ENCODE peak calls at places on chromosomes 12 and 14, in five cellular contexts. U is AG09309, C is tibial artery, G is uterus, P is mammary epithelial cell. E is an unnamed sample.

GRCh38 chr12:20410746-20411145 is 42.4 kb downstream of the PDE3A start:
- DNase-seq in U (no peak), C (no peak), G (no peak), P (no peak), E (no peak)

GRCh38 chr14:63717704-63718103 is 10.2 kb downstream of the SGPP1 start:
- DNase-seq in U (no peak), C (no peak), G (no peak), P (peak), E (no peak)

GRCh38 chr12:904010-904414 is 45.5 kb downstream of the RAD52 start:
- DNase-seq in U (no peak), C (no peak), G (no peak), P (no peak), E (no peak)

GRCh38 chr14:101460521-101460920 is 100.8 kb upstream of the DIO3 start:
- DNase-seq in U (no peak), C (no peak), G (no peak), P (no peak), E (no peak)

GRCh38 chr12:94263011-94263786 is 114.8 kb downstream of the PLXNC1 start:
- DNase-seq in U (no peak), C (no peak), G (peak), P (no peak), E (no peak)

GRCh38 chr12:116559080-116559329 is 176 bp upstream of the MAP1LC3B2 start:
- DNase-seq in U (no peak), C (no peak), G (no peak), P (no peak), E (no peak)

GRCh38 chr12:49893753-49894752 is 9.6 kb downstream of the FAIM2 start:
- DNase-seq in U (no peak), C (no peak), G (no peak), P (peak), E (no peak)

GRCh38 chr14:63852271-63852816 is 460 bp upstream of the SYNE2 start:
- DNase-seq in U (no peak), C (no peak), G (no peak), P (no peak), E (no peak)

GRCh38 chr12:33830070-33830469 is 192.2 kb upstream of the ALG10 start:
- DNase-seq in U (no peak), C (no peak), G (no peak), P (peak), E (no peak)

GRCh38 chr12:95446511-95446910 is 27.4 kb upstream of the METAP2 start:
- DNase-seq in U (no peak), C (peak), G (peak), P (no peak), E (no peak)

GRCh38 chr12:65532744-65533143 is 254.3 kb downstream of the MSRB3 start:
- DNase-seq in U (peak), C (no peak), G (no peak), P (peak), E (peak)

GRCh38 chr14:65959563-65960024 is 526.6 kb upstream of the CCDC196 start:
- DNase-seq in U (no peak), C (no peak), G (no peak), P (no peak), E (no peak)
- TF ChIP-seq CTCF in U (no peak), C (no peak), G (no peak), P (no peak), E (no peak)

GRCh38 chr12:102478416-102479098 is 1.8 kb downstream of the IGF1 start:
- DNase-seq in U (no peak), C (no peak), G (no peak), P (peak), E (no peak)

GRCh38 chr12:102479099-102479887 is 1.1 kb downstream of the IGF1 start:
- DNase-seq in U (no peak), C (no peak), G (no peak), P (peak), E (no peak)

GRCh38 chr12:102481705-102482104 is 1.3 kb upstream of the IGF1 start:
- DNase-seq in U (no peak), C (no peak), G (no peak), P (no peak), E (no peak)

GRCh38 chr12:102479984-102480383 is 379 bp downstream of the IGF1 start:
- DNase-seq in U (no peak), C (no peak), G (no peak), P (no peak), E (no peak)

GRCh38 chr12:102480401-102480800 is at the start of gene IGF1:
- DNase-seq in U (no peak), C (no peak), G (no peak), P (no peak), E (peak)
- H3K4me3 ChIP-seq in U (no peak), C (peak), G (peak), P (no peak), E (no peak)

DNA sequence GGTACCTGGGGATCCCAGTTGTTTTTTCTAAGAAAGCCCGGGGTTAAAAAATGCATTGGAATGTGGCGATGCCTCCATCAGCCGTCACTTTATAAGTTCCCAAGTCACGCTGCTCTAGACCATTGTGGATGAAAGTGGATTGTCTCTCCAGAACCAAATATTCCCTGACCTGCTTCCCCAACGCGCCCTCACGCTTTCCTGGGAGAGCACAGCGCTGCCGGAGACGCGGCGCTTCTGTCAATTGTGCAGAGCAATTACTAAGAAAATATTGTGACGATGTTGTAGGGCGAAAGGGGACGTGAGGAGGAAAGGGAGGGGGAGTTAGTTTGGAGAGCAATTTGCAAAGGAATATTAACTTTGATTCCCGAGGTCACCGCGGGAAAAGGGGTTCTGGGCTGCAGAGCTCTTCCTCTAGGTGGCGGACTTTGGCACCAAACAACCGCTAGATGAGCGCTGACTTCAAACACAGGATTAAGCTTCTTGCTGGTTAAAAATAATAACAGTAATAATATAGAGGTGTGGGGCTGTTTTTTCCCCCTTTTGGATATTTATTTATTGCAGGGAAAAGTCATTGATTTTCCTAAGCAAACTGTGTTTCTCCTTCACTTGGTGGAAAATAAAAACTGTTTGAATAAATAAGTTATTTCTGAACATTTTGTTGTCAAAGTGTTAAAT is 9.6 kb upstream of the FOXG1 start:
- DNase-seq in U (no peak), C (no peak), G (no peak), P (peak), E (peak)
- TF ChIP-seq CTCF in U (peak), C (no peak), G (no peak), P (peak), E (peak)

GRCh38 chr14:58639842-58640484 is 2.2 kb downstream of the DACT1 start:
- DNase-seq in U (peak), C (no peak), G (no peak), P (peak), E (peak)
- H3K4me3 ChIP-seq in U (peak), C (peak), G (no peak), P (no peak), E (peak)

GRCh38 chr14:92987713-92988510 is 65.0 kb downstream of the CHGA start:
- DNase-seq in U (no peak), C (no peak), G (no peak), P (no peak), E (no peak)
- TF ChIP-seq CTCF in U (no peak), C (no peak), G (no peak), P (no peak), E (no peak)

GRCh38 chr12:32110942-32111341 is 4.3 kb downstream of the BICD1 start:
- DNase-seq in U (no peak), C (no peak), G (no peak), P (no peak), E (no peak)

GRCh38 chr12:32120419-32120818 is 13.8 kb downstream of the BICD1 start:
- DNase-seq in U (no peak), C (no peak), G (no peak), P (no peak), E (no peak)

GRCh38 chr12:32116897-32117296 is 10.2 kb downstream of the BICD1 start:
- DNase-seq in U (no peak), C (no peak), G (no peak), P (no peak), E (no peak)

GRCh38 chr12:32118806-32119205 is 12.2 kb downstream of the BICD1 start:
- DNase-seq in U (no peak), C (no peak), G (no peak), P (no peak), E (no peak)

GRCh38 chr12:32115404-32116104 is 8.9 kb downstream of the BICD1 start:
- DNase-seq in U (peak), C (peak), G (peak), P (peak), E (peak)
- H3K4me3 ChIP-seq in U (no peak), C (no peak), G (no peak), P (no peak), E (no peak)

GRCh38 chr14:45650754-45651153 is 397.8 kb upstream of the MIS18BP1 start:
- DNase-seq in U (no peak), C (no peak), G (no peak), P (no peak), E (no peak)
- TF ChIP-seq CTCF in U (no peak), C (no peak), G (no peak), P (no peak), E (no peak)

GRCh38 chr14:61751475-61751989 is 10.7 kb upstream of the SNAPC1 start:
- DNase-seq in U (no peak), C (no peak), G (no peak), P (no peak), E (no peak)
- H3K4me3 ChIP-seq in U (no peak), C (peak), G (peak), P (peak), E (peak)

GRCh38 chr12:28869197-28869596 is 279.9 kb upstream of the FAR2 start:
- DNase-seq in U (peak), C (no peak), G (no peak), P (peak), E (peak)

GRCh38 chr12:28876423-28876822 is 272.7 kb upstream of the FAR2 start:
- DNase-seq in U (no peak), C (no peak), G (no peak), P (no peak), E (no peak)

GRCh38 chr12:28874758-28875157 is 274.3 kb upstream of the FAR2 start:
- DNase-seq in U (no peak), C (no peak), G (no peak), P (no peak), E (no peak)

GRCh38 chr12:28870839-28871440 is 278.1 kb upstream of the FAR2 start:
- DNase-seq in U (no peak), C (no peak), G (no peak), P (peak), E (no peak)

GRCh38 chr12:28872654-28873268 is 276.3 kb upstream of the FAR2 start:
- DNase-seq in U (no peak), C (no peak), G (peak), P (peak), E (peak)
- TF ChIP-seq CTCF in U (peak), C (peak), G (peak), P (peak), E (peak)

GRCh38 chr12:54395545-54395944 is 11.0 kb upstream of the ZNF385A start:
- DNase-seq in U (no peak), C (no peak), G (no peak), P (no peak), E (no peak)
- H3K4me3 ChIP-seq in U (no peak), C (no peak), G (no peak), P (no peak), E (no peak)